ENCODE peak calls at places on chromosomes 3 and 15, in seven cellular contexts. T is CD8-positive, alpha-beta T cell; L is naive thymus-derived CD8-positive, alpha-beta T cell; A is gastrocnemius medialis; H is right cardiac atrium; D is activated CD4-positive, CD25-positive, alpha-beta regulatory T cell treated with anti-CD3 and anti-CD28 coated beads, Interleukin-2, amount 50 U/mL, for 24 hours; O is activated naive CD8-positive, alpha-beta T cell treated with anti-CD3 and anti-CD28 coated beads, Interleukin-2, amount 10 ng/mL, durations not matched to agents 7 days and 5 days. F is an unnamed sample.

GRCh38 chr3:53199834-53200233 is 38.8 kb downstream of the PRKCD start:
- ATAC-seq in A (no peak), O (no peak), D (no peak), L (no peak), H (no peak), T (no peak), F (no peak)

GRCh38 chr15:62909257-62909656 is 133.3 kb upstream of the TPM1 start:
- ATAC-seq in D (no peak), A (no peak), L (no peak), H (no peak), T (no peak), O (no peak), F (no peak)

GRCh38 chr3:134373278-134373941 is 837 bp downstream of the AMOTL2 start:
- ATAC-seq in A (peak), H (peak), O (no peak), D (no peak), T (no peak), L (no peak), F (no peak)

GRCh38 chr15:29712149-29712885 is 110.0 kb downstream of the TJP1 start:
- ATAC-seq in T (no peak), L (no peak), A (no peak), O (no peak), H (no peak), D (no peak), F (no peak)

GRCh38 chr3:15319575-15319974 is 12.8 kb downstream of the SH3BP5 start:
- ATAC-seq in A (peak), O (no peak), T (no peak), H (peak), L (no peak), D (no peak), F (peak)

GRCh38 chr3:62169871-62170660 is 203.3 kb downstream of the FEZF2 start:
- ATAC-seq in A (no peak), T (no peak), L (no peak), O (no peak), H (no peak), D (no peak), F (no peak)

GRCh38 chr3:152915695-152916094 is 80.8 kb downstream of the P2RY1 start:
- ATAC-seq in A (no peak), D (no peak), L (no peak), H (no peak), T (no peak), O (no peak), F (no peak)

GRCh38 chr3:11784962-11785361 is 61.7 kb downstream of the TAMM41 start:
- ATAC-seq in L (peak), T (peak), D (peak), H (no peak), A (no peak), O (peak), F (peak)

GRCh38 chr3:46831316-46831715 is 31.9 kb downstream of the MYL3 start:
- ATAC-seq in D (no peak), A (no peak), H (no peak), O (no peak), T (no peak), L (no peak), F (no peak)

GRCh38 chr3:152402698-152403456 is 134.1 kb downstream of the MBNL1 start:
- ATAC-seq in T (peak), O (peak), L (peak), D (peak), H (no peak), A (peak), F (peak)

GRCh38 chr15:72852268-72852667 is 68.7 kb upstream of the ADPGK start:
- ATAC-seq in A (no peak), L (no peak), H (peak), T (no peak), O (no peak), D (no peak), F (no peak)

GRCh38 chr15:82186748-82187415 is 75.7 kb downstream of the EFL1 start:
- ATAC-seq in T (no peak), L (no peak), D (no peak), H (no peak), A (no peak), O (no peak), F (no peak)

GRCh38 chr15:62415498-62415897 is 250.4 kb upstream of the C2CD4B start:
- ATAC-seq in H (no peak), L (no peak), A (peak), D (no peak), O (no peak), T (no peak), F (no peak)

GRCh38 chr15:92294759-92295158 is 98.9 kb upstream of the ST8SIA2 start:
- ATAC-seq in D (no peak), L (no peak), O (no peak), T (no peak), A (no peak), H (no peak), F (peak)

GRCh38 chr3:58422756-58423324 is 10.8 kb downstream of the PDHB start:
- ATAC-seq in A (no peak), O (no peak), L (no peak), D (no peak), T (no peak), H (peak), F (no peak)

GRCh38 chr3:16401273-16401672 is 112.2 kb downstream of the RFTN1 start:
- ATAC-seq in L (no peak), H (no peak), D (no peak), T (no peak), O (no peak), A (no peak), F (no peak)

F was measured in activated T-helper 17 cell treated with anti-CD3 and anti-CD28 coated beads, Interleukin-2, amount 50 U/mL, for 72 hours.